ENCODE peak calls at places on chromosomes 6 and 20, in seven cellular contexts. One of them, this sample, is unnamed.

GRCh38 chr6:35737413-35738211 is 780 bp downstream of the ARMC12 start:
- DNase-seq in HCT116: peak; percentile 65
- DNase-seq in HepG2: peak; percentile 87
- DNase-seq in MM.1S: peak; percentile 81
- DNase-seq in sigmoid colon: no peak
- DNase-seq in heart left ventricle: no peak
- DNase-seq in Peyer's patch: no peak
- DNase-seq in this sample: peak; percentile 31

GRCh38 chr6:159830481-159831372 is 30.7 kb downstream of the PNLDC1 start:
- DNase-seq in HCT116: no peak
- DNase-seq in HepG2: no peak
- DNase-seq in MM.1S: no peak
- DNase-seq in sigmoid colon: no peak
- DNase-seq in heart left ventricle: no peak
- DNase-seq in Peyer's patch: no peak
- DNase-seq in this sample: no peak

GRCh38 chr6:81575446-81575845 is 177.0 kb downstream of the TENT5A start:
- DNase-seq in HCT116: no peak
- DNase-seq in HepG2: no peak
- DNase-seq in MM.1S: no peak
- DNase-seq in sigmoid colon: no peak
- DNase-seq in heart left ventricle: no peak
- DNase-seq in Peyer's patch: no peak
- DNase-seq in this sample: no peak

GRCh38 chr20:37711001-37711400 is 17.2 kb downstream of the CTNNBL1 start:
- DNase-seq in HCT116: no peak
- DNase-seq in HepG2: no peak
- DNase-seq in MM.1S: no peak
- DNase-seq in sigmoid colon: no peak
- DNase-seq in heart left ventricle: no peak
- DNase-seq in Peyer's patch: no peak
- DNase-seq in this sample: no peak

GRCh38 chr6:140077712-140078551 is 703.5 kb upstream of the CITED2 start:
- DNase-seq in HCT116: no peak
- DNase-seq in HepG2: no peak
- DNase-seq in MM.1S: no peak
- DNase-seq in sigmoid colon: no peak
- DNase-seq in heart left ventricle: no peak
- DNase-seq in Peyer's patch: no peak
- DNase-seq in this sample: no peak

GRCh38 chr6:5472583-5472982 is 211.3 kb downstream of the FARS2 start:
- DNase-seq in HCT116: no peak
- DNase-seq in HepG2: no peak
- DNase-seq in MM.1S: no peak
- DNase-seq in sigmoid colon: no peak
- DNase-seq in heart left ventricle: no peak
- DNase-seq in Peyer's patch: no peak
- DNase-seq in this sample: no peak

GRCh38 chr6:149876241-149876933 is 12.2 kb upstream of the LRP11 start:
- DNase-seq in HCT116: no peak
- DNase-seq in HepG2: no peak
- DNase-seq in MM.1S: no peak
- DNase-seq in sigmoid colon: no peak
- DNase-seq in heart left ventricle: no peak
- DNase-seq in Peyer's patch: no peak
- DNase-seq in this sample: no peak

GRCh38 chr6:31114970-31115849 is 610 bp downstream of the PSORS1C1 start:
- DNase-seq in HCT116: peak; percentile 58
- DNase-seq in HepG2: peak; percentile 25
- DNase-seq in MM.1S: no peak
- DNase-seq in sigmoid colon: no peak
- DNase-seq in heart left ventricle: no peak
- DNase-seq in Peyer's patch: no peak
- DNase-seq in this sample: no peak

GRCh38 chr6:56667336-56667735 is 24.6 kb upstream of the DST start:
- DNase-seq in HCT116: no peak
- DNase-seq in HepG2: no peak
- DNase-seq in MM.1S: no peak
- DNase-seq in sigmoid colon: no peak
- DNase-seq in heart left ventricle: no peak
- DNase-seq in Peyer's patch: no peak
- DNase-seq in this sample: no peak

GRCh38 chr6:98836025-98836961 is 1.9 kb downstream of the POU3F2 start:
- DNase-seq in HCT116: no peak
- DNase-seq in HepG2: no peak
- DNase-seq in MM.1S: no peak
- DNase-seq in sigmoid colon: no peak
- DNase-seq in heart left ventricle: no peak
- DNase-seq in Peyer's patch: no peak
- DNase-seq in this sample: no peak

GRCh38 chr6:100237881-100238280 is 226.8 kb downstream of the SIM1 start:
- DNase-seq in HCT116: no peak
- DNase-seq in HepG2: no peak
- DNase-seq in MM.1S: no peak
- DNase-seq in sigmoid colon: no peak
- DNase-seq in heart left ventricle: no peak
- DNase-seq in Peyer's patch: no peak
- DNase-seq in this sample: no peak

GRCh38 chr6:24125980-24126379 is at the start of gene NRSN1:
- DNase-seq in HCT116: no peak
- DNase-seq in HepG2: peak; percentile 33
- DNase-seq in MM.1S: no peak
- DNase-seq in sigmoid colon: no peak
- DNase-seq in heart left ventricle: peak; percentile 6
- DNase-seq in Peyer's patch: no peak
- DNase-seq in this sample: peak; percentile 93

GRCh38 chr6:1890071-1890470 is 280.4 kb downstream of the FOXC1 start:
- DNase-seq in HCT116: no peak
- DNase-seq in HepG2: no peak
- DNase-seq in MM.1S: no peak
- DNase-seq in sigmoid colon: no peak
- DNase-seq in heart left ventricle: no peak
- DNase-seq in Peyer's patch: no peak
- DNase-seq in this sample: no peak

GRCh38 chr20:8853805-8854338 is 215.0 kb upstream of the PLCB4 start:
- DNase-seq in HCT116: peak; percentile 40
- DNase-seq in HepG2: peak; percentile 89
- DNase-seq in MM.1S: peak; percentile 60
- DNase-seq in sigmoid colon: no peak
- DNase-seq in heart left ventricle: peak; percentile 29
- DNase-seq in Peyer's patch: peak; percentile 50
- DNase-seq in this sample: peak; percentile 42

DNA sequence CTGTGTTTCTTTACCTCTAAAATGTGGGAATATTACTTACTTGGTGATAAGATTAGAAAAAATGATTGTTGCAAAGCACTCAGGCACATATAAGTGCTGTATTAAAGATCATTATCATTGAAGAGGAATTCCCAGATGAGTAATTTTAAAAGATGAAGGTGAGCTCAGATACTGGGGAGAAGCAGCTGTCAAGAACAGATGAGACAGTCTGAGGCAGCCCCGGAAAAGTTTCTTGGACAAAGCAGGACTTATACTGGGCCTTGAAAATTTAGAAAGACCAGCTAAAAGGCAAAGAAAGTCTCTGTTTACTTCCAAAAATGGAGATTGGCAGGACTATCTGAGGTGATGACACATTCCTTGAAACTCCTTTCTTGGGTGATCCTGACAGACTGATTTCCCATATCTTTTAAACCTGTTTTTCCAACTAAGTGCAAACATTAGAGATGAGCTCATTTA is 93.8 kb upstream of the MARCKS start:
- DNase-seq in HCT116: no peak
- DNase-seq in HepG2: no peak
- DNase-seq in MM.1S: no peak
- DNase-seq in sigmoid colon: no peak
- DNase-seq in heart left ventricle: no peak
- DNase-seq in Peyer's patch: no peak
- DNase-seq in this sample: no peak
- H3K4me1 ChIP-seq in HCT116: peaks cover 12% of the 10 kb centered on the region
- H3K4me1 ChIP-seq in HepG2: no peaks in the 10 kb centered on the region
- H3K4me1 ChIP-seq in MM.1S: peaks cover 18% of the 10 kb centered on the region
- H3K4me1 ChIP-seq in sigmoid colon: no peaks in the 10 kb centered on the region
- H3K4me1 ChIP-seq in heart left ventricle: peaks cover 9% of the 10 kb centered on the region
- H3K4me1 ChIP-seq in Peyer's patch: no peaks in the 10 kb centered on the region
- H3K4me1 ChIP-seq in this sample: no peaks in the 10 kb centered on the region

DNA sequence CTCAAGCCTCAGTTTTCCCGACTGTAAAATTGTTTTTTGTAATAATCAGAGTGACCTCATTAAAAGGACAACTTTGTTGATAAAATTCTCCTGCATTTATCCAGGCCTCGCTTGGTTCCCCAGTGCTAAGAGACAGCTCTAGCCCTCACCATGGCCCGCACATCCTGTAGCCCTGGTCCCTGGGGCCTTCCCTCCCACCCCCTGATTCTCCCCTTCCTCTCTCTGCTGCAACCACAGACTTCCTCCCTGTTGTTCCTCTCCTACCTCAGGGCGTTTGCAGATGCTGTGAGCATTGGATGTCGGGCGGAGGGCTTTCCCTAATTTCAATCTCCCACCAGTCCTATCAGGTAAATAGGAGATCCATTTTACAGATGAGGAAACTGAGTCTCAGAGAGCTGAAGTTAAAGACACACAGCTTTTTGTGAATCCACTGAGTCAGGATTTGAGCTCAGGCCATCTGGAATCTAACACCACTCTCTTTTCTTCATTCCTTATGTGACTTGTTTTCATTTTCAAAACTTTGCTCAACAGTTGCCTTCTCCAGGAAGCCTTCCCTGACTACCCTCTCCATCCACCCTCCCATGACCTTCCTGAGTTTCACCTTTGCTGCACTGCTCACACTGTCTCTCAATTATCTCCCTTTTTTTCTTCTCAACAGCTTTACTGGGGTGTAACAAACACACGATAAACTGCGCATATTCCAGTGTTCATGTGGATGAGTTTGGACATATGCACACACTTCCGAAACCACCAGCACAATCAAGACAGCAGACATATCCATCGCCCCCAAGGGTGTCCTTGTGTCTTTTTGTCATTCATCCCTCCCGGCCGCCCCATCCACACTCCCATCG is 107.1 kb downstream of the CEBPB start:
- DNase-seq in HCT116: no peak
- DNase-seq in HepG2: no peak
- DNase-seq in MM.1S: no peak
- DNase-seq in sigmoid colon: no peak
- DNase-seq in heart left ventricle: no peak
- DNase-seq in Peyer's patch: no peak
- DNase-seq in this sample: no peak
- TF ChIP-seq CTCF in HCT116: no peak
- TF ChIP-seq CTCF in HepG2: no peak
- TF ChIP-seq CTCF in MM.1S: no peak
- TF ChIP-seq CTCF in sigmoid colon: no peak
- TF ChIP-seq CTCF in heart left ventricle: no peak
- TF ChIP-seq CTCF in Peyer's patch: no peak
- TF ChIP-seq CTCF in this sample: no peak

GRCh38 chr6:156787569-156788492 is 10.7 kb downstream of the ARID1B start:
- DNase-seq in HCT116: no peak
- DNase-seq in HepG2: no peak
- DNase-seq in MM.1S: no peak
- DNase-seq in sigmoid colon: no peak
- DNase-seq in heart left ventricle: no peak
- DNase-seq in Peyer's patch: no peak
- DNase-seq in this sample: no peak
- H3K4me1 ChIP-seq in HCT116: no peaks in the 10 kb centered on the region
- H3K4me1 ChIP-seq in HepG2: peaks cover 53% of the 10 kb centered on the region
- H3K4me1 ChIP-seq in MM.1S: no peaks in the 10 kb centered on the region
- H3K4me1 ChIP-seq in sigmoid colon: peaks cover 100% of the 10 kb centered on the region
- H3K4me1 ChIP-seq in heart left ventricle: peaks cover 92% of the 10 kb centered on the region
- H3K4me1 ChIP-seq in Peyer's patch: peaks cover 9% of the 10 kb centered on the region
- H3K4me1 ChIP-seq in this sample: peaks cover 26% of the 10 kb centered on the region

GRCh38 chr20:61886721-61887658 is 178.7 kb downstream of the TAF4 start:
- DNase-seq in HCT116: peak; percentile 23
- DNase-seq in HepG2: peak; percentile 53
- DNase-seq in MM.1S: peak; percentile 30
- DNase-seq in sigmoid colon: no peak
- DNase-seq in heart left ventricle: no peak
- DNase-seq in Peyer's patch: peak; percentile 55
- DNase-seq in this sample: peak; percentile 68
- TF ChIP-seq CTCF in HCT116: peak; percentile 91
- TF ChIP-seq CTCF in HepG2: peak; percentile 97
- TF ChIP-seq CTCF in MM.1S: peak; percentile 80
- TF ChIP-seq CTCF in sigmoid colon: peak; percentile 50
- TF ChIP-seq CTCF in heart left ventricle: peak; percentile 61
- TF ChIP-seq CTCF in Peyer's patch: peak; percentile 50
- TF ChIP-seq CTCF in this sample: peak; percentile 86

DNA sequence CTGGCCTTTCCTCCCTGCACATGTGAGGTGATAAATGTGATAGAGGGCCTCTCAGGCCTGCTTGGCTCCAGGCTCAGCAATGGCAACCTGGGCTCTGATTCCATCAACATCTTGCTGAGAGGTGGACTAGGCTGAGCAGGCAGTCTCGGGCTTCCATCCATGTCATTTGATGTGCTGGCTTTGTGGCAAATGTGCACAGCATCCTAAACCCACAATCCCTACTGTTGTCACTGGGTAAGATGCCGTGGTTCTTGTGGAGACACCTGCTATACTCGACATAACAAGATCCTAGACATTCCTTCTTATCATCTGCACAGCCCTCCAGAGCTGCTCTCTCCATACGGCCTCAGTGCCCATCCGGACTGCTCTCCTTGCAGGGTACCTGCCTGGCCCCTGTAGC is 2.8 kb upstream of the ZCCHC3 start:
- DNase-seq in HCT116: no peak
- DNase-seq in HepG2: no peak
- DNase-seq in MM.1S: no peak
- DNase-seq in sigmoid colon: no peak
- DNase-seq in heart left ventricle: no peak
- DNase-seq in Peyer's patch: no peak
- DNase-seq in this sample: no peak
- H3K4me1 ChIP-seq in HCT116: peaks cover 44% of the 10 kb centered on the region
- H3K4me1 ChIP-seq in HepG2: peaks cover 38% of the 10 kb centered on the region
- H3K4me1 ChIP-seq in MM.1S: peaks cover 21% of the 10 kb centered on the region
- H3K4me1 ChIP-seq in sigmoid colon: peaks cover 32% of the 10 kb centered on the region
- H3K4me1 ChIP-seq in heart left ventricle: peaks cover 29% of the 10 kb centered on the region
- H3K4me1 ChIP-seq in Peyer's patch: peaks cover 6% of the 10 kb centered on the region
- H3K4me1 ChIP-seq in this sample: no peaks in the 10 kb centered on the region